ENCODE peak calls at places on chromosomes 7 and 10, in five cellular contexts. One of them, this sample, is unnamed.

GRCh38 chr10:124701881-124702656 is 42.1 kb downstream of the FAM53B start:
- DNase-seq in mesothelial cell of epicardium: no peak
- DNase-seq in ovary: peak
- DNase-seq in foreskin fibroblast: no peak
- DNase-seq in iPS DF 6.9: no peak
- DNase-seq in this sample: no peak

GRCh38 chr10:78025685-78026364 is 3.5 kb downstream of the POLR3A start:
- DNase-seq in foreskin fibroblast: peak
- DNase-seq in ovary: no peak
- DNase-seq in iPS DF 6.9: no peak
- DNase-seq in mesothelial cell of epicardium: no peak
- DNase-seq in this sample: no peak

GRCh38 chr10:130137659-130138478 is 1.7 kb downstream of the GLRX3 start:
- DNase-seq in foreskin fibroblast: no peak
- DNase-seq in iPS DF 6.9: no peak
- DNase-seq in ovary: no peak
- DNase-seq in mesothelial cell of epicardium: no peak
- DNase-seq in this sample: no peak

GRCh38 chr7:151838072-151838471 is 38.8 kb downstream of the PRKAG2 start:
- DNase-seq in iPS DF 6.9: no peak
- DNase-seq in foreskin fibroblast: no peak
- DNase-seq in ovary: no peak
- DNase-seq in mesothelial cell of epicardium: no peak
- DNase-seq in this sample: no peak

GRCh38 chr7:63045575-63045974 is 953.1 kb upstream of the ZNF722 start:
- DNase-seq in iPS DF 6.9: no peak
- DNase-seq in mesothelial cell of epicardium: no peak
- DNase-seq in ovary: no peak
- DNase-seq in foreskin fibroblast: no peak
- DNase-seq in this sample: no peak

GRCh38 chr7:29988391-29989256 is 977 bp downstream of the SCRN1 start:
- DNase-seq in iPS DF 6.9: no peak
- DNase-seq in ovary: peak
- DNase-seq in mesothelial cell of epicardium: peak
- DNase-seq in foreskin fibroblast: peak
- DNase-seq in this sample: peak

GRCh38 chr7:111294494-111294893 is 203.6 kb downstream of the LRRN3 start:
- DNase-seq in mesothelial cell of epicardium: no peak
- DNase-seq in iPS DF 6.9: no peak
- DNase-seq in ovary: no peak
- DNase-seq in foreskin fibroblast: no peak
- DNase-seq in this sample: no peak

GRCh38 chr10:133230387-133231195 is 574 bp downstream of the UTF1 start:
- DNase-seq in mesothelial cell of epicardium: no peak
- DNase-seq in ovary: no peak
- DNase-seq in foreskin fibroblast: peak
- DNase-seq in iPS DF 6.9: no peak
- DNase-seq in this sample: no peak

GRCh38 chr10:89206402-89207180 is 526 bp downstream of the CH25H start:
- DNase-seq in mesothelial cell of epicardium: no peak
- DNase-seq in iPS DF 6.9: no peak
- DNase-seq in ovary: peak
- DNase-seq in foreskin fibroblast: peak
- DNase-seq in this sample: peak

GRCh38 chr7:27602766-27603165 is 59.9 kb downstream of the HIBADH start:
- DNase-seq in foreskin fibroblast: no peak
- DNase-seq in mesothelial cell of epicardium: no peak
- DNase-seq in iPS DF 6.9: peak
- DNase-seq in ovary: no peak
- DNase-seq in this sample: no peak

GRCh38 chr10:48551796-48552591 is 52.9 kb downstream of the ARHGAP22 start:
- DNase-seq in mesothelial cell of epicardium: no peak
- DNase-seq in foreskin fibroblast: peak
- DNase-seq in iPS DF 6.9: no peak
- DNase-seq in ovary: no peak
- DNase-seq in this sample: no peak

GRCh38 chr7:101140339-101140699 is 13.4 kb downstream of the SERPINE1 start:
- DNase-seq in iPS DF 6.9: no peak
- DNase-seq in foreskin fibroblast: peak
- DNase-seq in ovary: no peak
- DNase-seq in mesothelial cell of epicardium: no peak
- DNase-seq in this sample: no peak

GRCh38 chr10:1938317-1938716 is 201.0 kb upstream of the ADARB2 start:
- DNase-seq in mesothelial cell of epicardium: no peak
- DNase-seq in iPS DF 6.9: no peak
- DNase-seq in foreskin fibroblast: no peak
- DNase-seq in ovary: no peak
- DNase-seq in this sample: no peak

GRCh38 chr10:20990604-20991003 is 93.5 kb upstream of the NEBL start:
- DNase-seq in ovary: no peak
- DNase-seq in iPS DF 6.9: no peak
- DNase-seq in foreskin fibroblast: peak
- DNase-seq in mesothelial cell of epicardium: no peak
- DNase-seq in this sample: no peak

GRCh38 chr10:3563298-3563697 is 221.7 kb downstream of the KLF6 start:
- DNase-seq in foreskin fibroblast: no peak
- DNase-seq in ovary: no peak
- DNase-seq in iPS DF 6.9: no peak
- DNase-seq in mesothelial cell of epicardium: no peak
- DNase-seq in this sample: no peak

GRCh38 chr7:18894155-18894554 is 223.3 kb downstream of the TWIST1 start:
- DNase-seq in iPS DF 6.9: no peak
- DNase-seq in ovary: no peak
- DNase-seq in mesothelial cell of epicardium: no peak
- DNase-seq in foreskin fibroblast: no peak
- DNase-seq in this sample: no peak

GRCh38 chr7:149790146-149790548 is 16.8 kb upstream of the ZNF467 start:
- DNase-seq in iPS DF 6.9: no peak
- DNase-seq in mesothelial cell of epicardium: no peak
- DNase-seq in foreskin fibroblast: peak
- DNase-seq in ovary: no peak
- DNase-seq in this sample: no peak

GRCh38 chr10:72044417-72045041 is 43.8 kb downstream of the SPOCK2 start:
- DNase-seq in iPS DF 6.9: no peak
- DNase-seq in foreskin fibroblast: peak
- DNase-seq in mesothelial cell of epicardium: no peak
- DNase-seq in ovary: peak
- DNase-seq in this sample: no peak

GRCh38 chr7:153590571-153590970 is 461.6 kb upstream of the DPP6 start:
- DNase-seq in mesothelial cell of epicardium: no peak
- DNase-seq in iPS DF 6.9: no peak
- DNase-seq in ovary: no peak
- DNase-seq in foreskin fibroblast: no peak
- DNase-seq in this sample: no peak

GRCh38 chr10:1208376-1209311 is 152.5 kb downstream of the WDR37 start:
- DNase-seq in mesothelial cell of epicardium: no peak
- DNase-seq in iPS DF 6.9: no peak
- DNase-seq in ovary: no peak
- DNase-seq in foreskin fibroblast: no peak
- DNase-seq in this sample: no peak

GRCh38 chr10:33042565-33042964 is 84.5 kb upstream of the ITGB1 start:
- DNase-seq in foreskin fibroblast: no peak
- DNase-seq in mesothelial cell of epicardium: no peak
- DNase-seq in iPS DF 6.9: no peak
- DNase-seq in ovary: no peak
- DNase-seq in this sample: no peak

GRCh38 chr7:99733448-99733847 is 1.5 kb downstream of the CYP3A7 start:
- DNase-seq in mesothelial cell of epicardium: no peak
- DNase-seq in ovary: no peak
- DNase-seq in iPS DF 6.9: peak
- DNase-seq in foreskin fibroblast: peak
- DNase-seq in this sample: no peak